ENCODE peak calls at places on chromosomes 6 and 20, in eight cellular contexts. Q is bronchial epithelial cell, N is body of pancreas, H is epithelial cell of esophagus, C is right cardiac atrium, Z is heart left ventricle, S is tibial artery, K is hepatocyte. G is an unnamed sample.

GRCh38 chr6:87661503-87661902 is 40.5 kb downstream of the AKIRIN2 start:
- DNase-seq in H (no peak), Q (no peak), N (no peak), C (no peak), S (no peak), Z (no peak), K (no peak), G (no peak)

GRCh38 chr20:22773326-22773725 is 189.0 kb upstream of the FOXA2 start:
- DNase-seq in Q (no peak), S (no peak), N (no peak), K (peak; percentile 48), C (no peak), Z (no peak), H (no peak), G (peak; percentile 6)

GRCh38 chr6:46235242-46235641 is 64.5 kb upstream of the ENPP5 start:
- DNase-seq in H (no peak), C (no peak), Q (no peak), S (no peak), K (no peak), N (no peak), Z (no peak), G (no peak)

GRCh38 chr6:36019167-36019566 is 5.3 kb downstream of the SLC26A8 start:
- DNase-seq in N (no peak), K (no peak), Q (no peak), C (no peak), H (no peak), Z (no peak), S (no peak), G (no peak)

GRCh38 chr6:44043036-44043478 is 84.2 kb downstream of the MRPL14 start:
- DNase-seq in K (peak; percentile 56), H (no peak), Q (peak; percentile 58), C (no peak), Z (no peak), S (no peak), N (no peak), G (peak; percentile 81)

GRCh38 chr6:6883011-6883410 is 224.8 kb upstream of the RREB1 start:
- DNase-seq in H (peak; percentile 83), Z (no peak), Q (peak; percentile 73), N (no peak), C (no peak), S (no peak), K (no peak), G (peak; percentile 72)

GRCh38 chr6:112682088-112682487 is 335.0 kb downstream of the RFPL4B start:
- DNase-seq in Z (no peak), N (no peak), S (no peak), H (peak; percentile 79), C (no peak), K (no peak), Q (peak; percentile 92), G (no peak)

GRCh38 chr6:170221753-170222400 is 69.0 kb downstream of the DLL1 start:
- DNase-seq in Z (peak; percentile 14), C (no peak), K (no peak), H (no peak), S (peak; percentile 16), Q (no peak), N (no peak), G (no peak)

GRCh38 chr6:11869656-11870340 is 91.2 kb upstream of the ADTRP start:
- DNase-seq in K (no peak), H (no peak), Q (no peak), Z (peak; percentile 32), N (peak; percentile 84), S (no peak), C (peak; percentile 88), G (no peak)

GRCh38 chr20:57391439-57392129 is 388 bp downstream of the RBM38 start:
- DNase-seq in N (no peak), S (no peak), K (peak; percentile 66), H (peak; percentile 11), Q (no peak), Z (peak; percentile 34), C (peak; percentile 73), G (peak; percentile 45)

GRCh38 chr6:130111031-130111430 is 92.7 kb downstream of the L3MBTL3 start:
- DNase-seq in S (no peak), H (no peak), C (no peak), K (no peak), Z (no peak), N (no peak), Q (no peak), G (no peak)

GRCh38 chr6:137202078-137202477 is 17.1 kb downstream of the IFNGR1 start:
- DNase-seq in H (peak; percentile 28), Z (peak; percentile 33), S (no peak), C (peak; percentile 70), Q (no peak), K (no peak), N (no peak), G (no peak)

GRCh38 chr6:168133186-168133585 is 54.2 kb upstream of the FRMD1 start:
- DNase-seq in N (no peak), C (peak; percentile 90), Q (no peak), S (no peak), Z (peak; percentile 50), H (no peak), K (peak; percentile 56), G (no peak)

GRCh38 chr20:39935921-39936320 is 753.1 kb downstream of the MAFB start:
- DNase-seq in K (no peak), S (no peak), N (no peak), Z (no peak), Q (peak; percentile 21), C (no peak), H (peak; percentile 39), G (no peak)

GRCh38 chr20:20010639-20011500 is 6.3 kb upstream of the NAA20 start:
- DNase-seq in C (no peak), Z (no peak), K (peak; percentile 61), Q (no peak), S (no peak), N (no peak), H (no peak), G (no peak)

GRCh38 chr6:109739671-109740070 is 48.6 kb downstream of the FIG4 start:
- DNase-seq in Q (no peak), C (no peak), S (no peak), H (no peak), N (peak; percentile 62), K (no peak), Z (no peak), G (no peak)

DNA sequence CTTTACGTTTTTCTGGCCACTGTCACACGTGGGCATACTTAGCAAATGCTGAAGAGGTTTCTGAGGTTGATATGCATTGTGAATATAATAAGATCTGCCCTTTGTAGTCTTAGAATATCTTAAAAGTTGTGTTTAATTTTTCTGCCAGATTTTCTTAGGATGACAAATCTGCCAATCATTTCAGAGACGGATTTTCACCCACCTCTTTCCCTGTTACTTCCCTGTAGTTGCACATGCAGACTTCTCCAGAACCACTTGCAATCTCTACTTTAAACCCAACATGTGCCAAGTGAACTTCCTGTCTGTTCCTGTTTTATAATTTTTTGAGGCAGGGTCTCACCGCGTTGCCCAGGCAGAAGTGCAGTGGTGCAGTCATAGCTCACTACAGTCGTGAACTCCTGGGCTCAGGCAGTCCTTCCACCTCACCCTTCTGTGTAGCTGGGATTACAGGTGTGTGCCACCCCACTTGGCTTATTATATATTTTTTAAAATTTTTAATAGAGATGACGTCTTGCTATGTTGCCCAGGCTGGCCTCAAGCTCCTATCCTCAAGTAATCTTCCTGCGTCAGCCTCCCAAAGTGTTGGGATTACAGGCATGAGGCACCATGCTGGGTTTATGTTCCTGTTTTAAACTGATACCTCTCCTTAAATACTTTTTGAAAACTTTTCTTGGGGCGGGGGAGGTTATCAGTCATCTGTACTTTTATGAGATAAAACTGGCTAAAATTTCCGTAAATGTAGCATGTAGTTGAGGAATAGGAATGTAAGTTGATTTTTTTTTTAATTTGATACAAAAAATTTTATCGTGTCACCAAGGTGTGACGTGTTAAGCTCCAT is 2.7 kb downstream of the IGF2R start:
- DNase-seq in Z (no peak), N (no peak), K (no peak), C (no peak), H (no peak), S (no peak), Q (no peak), G (no peak)
- H3K4me3 ChIP-seq in Z (no peak overlapping the region), N (no peak overlapping the region), K (no peak overlapping the region), C (no peak overlapping the region), H (no peak overlapping the region), S (no peak overlapping the region), Q (no peak overlapping the region), G (no peak overlapping the region)

DNA sequence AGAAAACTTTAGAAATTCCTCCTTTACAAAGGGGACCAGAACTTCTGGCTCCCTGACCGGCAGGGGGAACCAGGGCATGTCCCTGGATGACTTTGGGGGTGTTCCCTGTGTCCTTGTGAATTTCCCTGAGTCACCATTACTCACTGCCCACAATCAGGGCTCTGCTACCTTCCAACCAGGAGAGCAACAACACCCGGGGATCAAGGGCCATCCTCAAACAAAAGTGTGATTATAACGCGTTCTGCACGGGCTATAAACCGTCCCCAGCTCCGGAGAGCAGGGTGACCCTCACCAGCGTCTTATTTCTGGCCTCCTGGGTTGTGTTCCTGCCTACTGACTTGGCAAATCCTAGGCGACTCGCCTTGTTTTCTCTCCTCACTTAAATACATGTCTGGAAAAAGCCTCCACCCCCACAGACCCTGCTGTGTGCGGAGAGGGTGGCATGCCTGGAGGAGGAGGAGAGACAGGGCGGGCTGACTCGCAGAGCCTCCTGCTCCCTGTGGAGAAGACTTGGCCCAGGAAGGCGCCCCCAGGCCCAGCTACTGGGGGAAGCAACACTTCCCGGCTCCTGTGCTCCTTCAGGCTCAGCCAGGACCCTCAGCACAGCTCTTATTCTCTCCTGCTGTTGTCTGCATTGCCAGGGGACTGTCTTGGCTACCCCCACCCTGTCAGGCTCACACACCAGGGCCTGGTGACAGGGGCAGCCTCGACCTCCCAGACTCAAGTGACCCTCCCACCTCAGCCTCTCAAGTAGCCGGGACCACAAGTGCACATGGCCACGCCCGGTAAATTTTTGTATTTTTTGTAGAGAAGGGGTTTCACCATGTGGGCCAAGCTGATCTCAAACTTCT is 54.1 kb downstream of the FGD2 start:
- DNase-seq in S (peak; percentile 73), Q (peak; percentile 98), Z (no peak), C (peak; percentile 90), N (no peak), K (peak; percentile 90), H (peak; percentile 98), G (peak; percentile 95)
- H3K4me3 ChIP-seq in S (no peak overlapping the region), Q (no peak overlapping the region), Z (no peak overlapping the region), C (no peak overlapping the region), N (no peak overlapping the region), K (no peak overlapping the region), H (no peak overlapping the region), G (no peak overlapping the region)

GRCh38 chr20:709421-709820 is 33.8 kb upstream of the SCRT2 start:
- DNase-seq in H (peak; percentile 23), C (peak; percentile 76), S (no peak), N (peak; percentile 58), Q (no peak), Z (peak; percentile 38), K (no peak), G (peak; percentile 14)
- H3K4me3 ChIP-seq in H (no peak overlapping the region), C (peak overlapping the region; percentile 56), S (no peak overlapping the region), N (no peak overlapping the region), Q (no peak overlapping the region), Z (peak overlapping the region; percentile 34), K (no peak overlapping the region), G (no peak overlapping the region)

GRCh38 chr20:63497946-63498935 is 642 bp downstream of the EEF1A2 start:
- DNase-seq in S (no peak), Z (peak; percentile 68), Q (peak; percentile 22), C (peak; percentile 72), N (peak; percentile 66), K (peak; percentile 81), H (peak; percentile 50), G (no peak)
- H3K4me3 ChIP-seq in S (peak overlapping the region; percentile 41), Z (peak overlapping the region; percentile 67), Q (no peak overlapping the region), C (peak overlapping the region; percentile 71), N (no peak overlapping the region), K (no peak overlapping the region), H (no peak overlapping the region), G (peak overlapping the region; percentile 50)

DNA sequence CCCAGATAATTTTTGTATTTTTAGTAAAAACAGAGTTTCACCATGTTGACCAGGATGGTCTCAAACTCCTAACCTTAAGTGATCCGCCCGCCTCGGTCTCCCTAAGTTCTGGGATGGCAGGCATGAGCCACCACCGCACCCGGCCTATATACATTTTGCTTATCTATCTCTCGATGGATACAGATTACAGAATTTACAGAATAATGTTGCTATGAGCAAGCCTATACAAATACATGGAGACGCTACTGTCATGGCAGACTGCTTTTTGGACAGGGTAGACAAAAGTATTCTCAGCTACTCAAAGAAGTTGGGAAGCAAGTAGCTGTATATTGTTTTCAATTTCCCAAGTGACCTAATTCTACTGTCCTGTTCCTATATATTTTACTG is 1.6 kb downstream of the HSPA1L start:
- DNase-seq in C (no peak), Q (no peak), S (no peak), Z (no peak), K (no peak), N (no peak), H (no peak), G (no peak)
- H3K4me3 ChIP-seq in C (no peak overlapping the region), Q (no peak overlapping the region), S (no peak overlapping the region), Z (peak overlapping the region; percentile 67), K (no peak overlapping the region), N (no peak overlapping the region), H (no peak overlapping the region), G (no peak overlapping the region)

G was measured in small intestine.